ENCODE peak calls at places on chromosomes 12 and 14, in five cellular contexts. E is prostate gland, V is breast epithelium, R is A549, S is epithelial cell of esophagus. O is an unnamed sample.

GRCh38 chr14:95359974-95360826 is 40.5 kb upstream of the CLMN start:
- DNase-seq in E (no peak), V (no peak), R (no peak), S (no peak), O (no peak)

GRCh38 chr12:4648099-4648498 is 752 bp downstream of the AKAP3 start:
- DNase-seq in E (no peak), V (no peak), R (no peak), S (no peak), O (peak)

GRCh38 chr14:100051543-100051942 is 13.7 kb upstream of the EVL start:
- DNase-seq in E (no peak), V (no peak), R (no peak), S (no peak), O (no peak)

GRCh38 chr14:60964901-60965300 is 16.0 kb downstream of the TRMT5 start:
- DNase-seq in E (no peak), V (no peak), R (peak), S (no peak), O (no peak)

GRCh38 chr12:104090685-104091084 is 26.4 kb downstream of the HCFC2 start:
- DNase-seq in E (peak), V (no peak), R (no peak), S (peak), O (no peak)

GRCh38 chr12:20105938-20106337 is 262.4 kb upstream of the PDE3A start:
- DNase-seq in E (no peak), V (no peak), R (no peak), S (no peak), O (no peak)

GRCh38 chr12:55716582-55717396 is 943 bp downstream of the BLOC1S1 start:
- DNase-seq in E (no peak), V (no peak), R (no peak), S (no peak), O (peak)

GRCh38 chr12:18383203-18383602 is 121.9 kb downstream of the PIK3C2G start:
- DNase-seq in E (no peak), V (no peak), R (peak), S (peak), O (peak)

GRCh38 chr12:16135323-16135722 is 142.2 kb downstream of the SLC15A5 start:
- DNase-seq in E (no peak), V (no peak), R (no peak), S (peak), O (no peak)

O was measured in myocyte.